ENCODE peak calls at places on chromosome 15, in ten cellular contexts. Q is neural progenitor cell, M is SK-N-SH, S is PC-3, I is hepatocyte, T is GM23338, C is osteoblast, J is Karpas-422, D is PC-9, U is OCI-LY7. N is an unnamed sample. For H4K20me1, the result is how much of the 10 kb centered on the place peaks cover.

GRCh38 chr15:83709246-83709645 is 55.3 kb downstream of the ADAMTSL3 start:
- DNase-seq in Q (no peak), M (no peak), S (peak), I (no peak), T (no peak), C (peak), J (no peak), D (no peak), U (no peak), N (peak)

GRCh38 chr15:80588801-80589200 is 106.3 kb upstream of the ABHD17C start:
- DNase-seq in Q (no peak), M (no peak), S (peak), I (peak), T (no peak), C (peak), J (no peak), D (peak), U (no peak), N (peak)

GRCh38 chr15:99564221-99565030 is 1.4 kb upstream of the MEF2A start:
- DNase-seq in Q (peak), M (no peak), S (no peak), I (peak), T (no peak), C (peak), J (peak), D (peak), U (peak), N (no peak)

GRCh38 chr15:42133892-42134502 is 22.4 kb downstream of the PLA2G4F start:
- DNase-seq in Q (peak), M (peak), S (peak), I (peak), T (peak), C (peak), J (peak), D (peak), U (peak), N (peak)

GRCh38 chr15:98413973-98414546 is 234.3 kb upstream of the IGF1R start:
- DNase-seq in Q (no peak), M (no peak), S (no peak), I (no peak), T (no peak), C (no peak), J (no peak), D (no peak), U (no peak), N (no peak)

GRCh38 chr15:81184188-81184587 is 12.5 kb upstream of the IL16 start:
- DNase-seq in Q (no peak), M (no peak), S (no peak), I (no peak), T (no peak), C (no peak), J (no peak), D (no peak), U (no peak), N (no peak)

GRCh38 chr15:25136119-25136518 is 181.3 kb downstream of the SNRPN start:
- DNase-seq in Q (peak), M (peak), S (no peak), I (no peak), T (peak), C (no peak), J (peak), D (no peak), U (peak), N (no peak)

GRCh38 chr15:96171842-96172241 is 158.7 kb upstream of the NR2F2 start:
- DNase-seq in Q (peak), M (no peak), S (no peak), I (peak), T (peak), C (no peak), J (no peak), D (peak), U (no peak), N (peak)

GRCh38 chr15:98580577-98580976 is 67.8 kb upstream of the IGF1R start:
- DNase-seq in Q (peak), M (no peak), S (no peak), I (no peak), T (peak), C (no peak), J (no peak), D (no peak), U (no peak), N (no peak)

GRCh38 chr15:80744411-80744810 is 34.8 kb upstream of the CEMIP start:
- DNase-seq in Q (peak), M (no peak), S (no peak), I (no peak), T (peak), C (no peak), J (no peak), D (no peak), U (no peak), N (no peak)

GRCh38 chr15:101044625-101045235 is 125.6 kb downstream of the LRRK1 start:
- DNase-seq in Q (no peak), M (no peak), S (no peak), I (no peak), T (no peak), C (peak), J (no peak), D (no peak), U (no peak), N (no peak)

GRCh38 chr15:78088773-78089080 is 3.6 kb upstream of the SH2D7 start:
- DNase-seq in Q (no peak), M (no peak), S (no peak), I (no peak), T (no peak), C (no peak), J (no peak), D (no peak), U (no peak), N (no peak)

GRCh38 chr15:41180206-41180789 is 50.3 kb downstream of the EXD1 start:
- DNase-seq in Q (peak), M (no peak), S (peak), I (no peak), T (no peak), C (no peak), J (no peak), D (no peak), U (no peak), N (no peak)

GRCh38 chr15:95929232-95929846 is 401.2 kb upstream of the NR2F2 start:
- DNase-seq in Q (no peak), M (no peak), S (no peak), I (no peak), T (no peak), C (no peak), J (no peak), D (no peak), U (no peak), N (peak)

GRCh38 chr15:63134245-63134644 is 12.6 kb downstream of the LACTB start:
- DNase-seq in Q (no peak), M (no peak), S (no peak), I (no peak), T (peak), C (no peak), J (no peak), D (no peak), U (no peak), N (no peak)

GRCh38 chr15:31297880-31298456 is 28.7 kb upstream of the KLF13 start:
- DNase-seq in Q (no peak), M (no peak), S (peak), I (peak), T (no peak), C (peak), J (no peak), D (no peak), U (no peak), N (no peak)

GRCh38 chr15:76996526-76997401 is 1.8 kb downstream of the PSTPIP1 start:
- DNase-seq in Q (no peak), M (peak), S (peak), I (no peak), T (no peak), C (peak), J (no peak), D (no peak), U (no peak), N (no peak)

GRCh38 chr15:24848050-24848449 is 106.7 kb upstream of the SNRPN start:
- DNase-seq in Q (peak), M (peak), S (peak), I (peak), T (peak), C (peak), J (no peak), D (no peak), U (no peak), N (no peak)

GRCh38 chr15:72369964-72370363 is 5.8 kb downstream of the HEXA start:
- DNase-seq in Q (no peak), M (no peak), S (no peak), I (no peak), T (no peak), C (no peak), J (no peak), D (no peak), U (no peak), N (peak)

GRCh38 chr15:48447058-48447457 is 115.8 kb downstream of the DUT start:
- DNase-seq in Q (no peak), M (no peak), S (peak), I (no peak), T (no peak), C (no peak), J (peak), D (no peak), U (no peak), N (peak)

GRCh38 chr15:84604804-84605203 is 4.0 kb downstream of the ZSCAN2 start:
- DNase-seq in Q (no peak), M (no peak), S (no peak), I (no peak), T (no peak), C (no peak), J (no peak), D (no peak), U (no peak), N (no peak)

GRCh38 chr15:75928680-75929608 is 25.3 kb downstream of the FBXO22 start:
- DNase-seq in Q (peak), M (peak), S (peak), I (peak), T (peak), C (no peak), J (peak), D (no peak), U (peak), N (no peak)

GRCh38 chr15:86919581-86919980 is 839.9 kb downstream of the AGBL1 start:
- DNase-seq in Q (no peak), M (no peak), S (no peak), I (no peak), T (no peak), C (peak), J (no peak), D (no peak), U (no peak), N (no peak)

GRCh38 chr15:72983812-72984211 is 68.5 kb upstream of the NEO1 start:
- DNase-seq in Q (no peak), M (no peak), S (no peak), I (no peak), T (no peak), C (no peak), J (no peak), D (no peak), U (no peak), N (no peak)

GRCh38 chr15:101362359-101362758 is 67.3 kb upstream of the SNRPA1 start:
- DNase-seq in Q (no peak), M (no peak), S (no peak), I (no peak), T (no peak), C (peak), J (no peak), D (no peak), U (no peak), N (no peak)

GRCh38 chr15:76169792-76170425 is 110.1 kb downstream of the TMEM266 start:
- DNase-seq in Q (no peak), M (no peak), S (no peak), I (no peak), T (no peak), C (peak), J (no peak), D (no peak), U (no peak), N (no peak)

GRCh38 chr15:63234479-63234878 is 42.9 kb upstream of the APH1B start:
- DNase-seq in Q (no peak), M (no peak), S (peak), I (peak), T (peak), C (no peak), J (no peak), D (no peak), U (no peak), N (peak)

GRCh38 chr15:34436126-34436955 is 1.3 kb downstream of the GOLGA8A start:
- DNase-seq in Q (peak), M (peak), S (peak), I (no peak), T (peak), C (peak), J (no peak), D (peak), U (no peak), N (no peak)

GRCh38 chr15:60721706-60722105 is 242.8 kb upstream of the ICE2 start:
- DNase-seq in Q (no peak), M (no peak), S (no peak), I (peak), T (no peak), C (peak), J (peak), D (no peak), U (no peak), N (peak)

GRCh38 chr15:98905981-98906711 is 101.4 kb downstream of the PGPEP1L start:
- DNase-seq in Q (no peak), M (no peak), S (peak), I (no peak), T (no peak), C (no peak), J (no peak), D (no peak), U (no peak), N (peak)

GRCh38 chr15:38377547-38378161 is 76.3 kb upstream of the FAM98B start:
- DNase-seq in Q (no peak), M (no peak), S (no peak), I (no peak), T (no peak), C (peak), J (no peak), D (no peak), U (no peak), N (no peak)

GRCh38 chr15:70857547-70858265 is 3.7 kb upstream of the LARP6 start:
- DNase-seq in Q (no peak), M (no peak), S (no peak), I (no peak), T (no peak), C (peak), J (no peak), D (no peak), U (no peak), N (no peak)

GRCh38 chr15:61835029-61835428 is 225.2 kb downstream of the VPS13C start:
- DNase-seq in Q (no peak), M (peak), S (no peak), I (no peak), T (no peak), C (no peak), J (no peak), D (no peak), U (no peak), N (no peak)

GRCh38 chr15:57605491-57605890 is 13.8 kb downstream of the MYZAP start:
- DNase-seq in Q (no peak), M (no peak), S (no peak), I (no peak), T (no peak), C (no peak), J (no peak), D (no peak), U (no peak), N (no peak)

DNA sequence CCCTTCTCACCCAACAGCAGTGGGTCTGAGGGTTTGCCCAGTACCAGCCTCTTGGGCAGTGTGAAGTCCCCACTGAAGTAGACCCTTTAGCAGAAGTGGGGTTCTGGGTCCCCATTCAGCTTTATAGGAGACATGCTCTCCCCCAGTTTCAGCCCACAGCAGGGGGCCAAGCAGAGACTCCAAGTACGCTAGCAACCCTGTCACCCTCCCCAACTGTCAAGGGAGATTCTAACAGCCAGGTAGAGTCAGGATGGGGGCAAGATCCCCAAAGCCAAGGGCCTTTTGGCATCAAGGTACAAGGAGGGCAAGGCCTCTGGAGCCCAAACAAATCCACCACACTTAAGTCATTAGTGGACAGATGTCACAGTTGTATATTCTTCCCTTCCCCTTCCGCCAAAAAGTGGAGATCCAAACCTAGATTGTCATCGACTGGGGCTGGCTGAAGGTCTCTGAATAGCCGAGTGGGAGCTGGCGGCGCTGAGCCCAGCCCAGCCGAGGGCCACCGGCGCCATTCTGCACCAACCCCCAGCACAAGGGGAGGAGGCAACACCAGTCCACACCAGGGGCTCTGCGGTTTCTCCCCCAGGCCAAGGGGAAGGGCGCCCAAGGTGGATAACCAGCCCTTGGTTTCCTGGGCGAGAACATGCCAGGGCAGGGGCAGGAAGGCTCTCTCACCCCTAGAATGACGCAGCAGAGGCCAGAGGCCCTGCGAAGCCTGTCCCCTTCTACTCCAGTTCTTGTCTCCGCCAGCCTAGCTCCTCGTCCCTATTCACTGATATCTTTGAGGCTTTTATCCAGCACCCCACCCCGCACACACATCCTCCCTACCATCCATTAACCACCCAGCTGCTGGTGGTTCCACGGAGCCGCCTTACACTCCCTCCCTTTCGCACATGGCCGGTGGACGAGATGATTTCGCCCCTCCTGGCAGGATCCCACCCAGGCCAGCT is 1.5 kb downstream of the RBPMS2 start:
- DNase-seq in Q (no peak), M (peak), S (no peak), I (no peak), T (no peak), C (peak), J (no peak), D (no peak), U (no peak), N (no peak)
- H3K4me3 ChIP-seq in Q (peak), M (peak), S (no peak), I (no peak), T (peak), C (peak), J (no peak), D (no peak), U (no peak), N (no peak)

GRCh38 chr15:43775411-43775965 is 1.3 kb downstream of the ELL3 start:
- DNase-seq in Q (peak), M (peak), S (peak), I (peak), T (peak), C (peak), J (peak), D (peak), U (peak), N (peak)
- H4K20me1 ChIP-seq in Q (under half), M (under half), S (under half), I (under half), T (under half), C (under half), J (under half), D (under half), U (under half), N (under half)

DNA sequence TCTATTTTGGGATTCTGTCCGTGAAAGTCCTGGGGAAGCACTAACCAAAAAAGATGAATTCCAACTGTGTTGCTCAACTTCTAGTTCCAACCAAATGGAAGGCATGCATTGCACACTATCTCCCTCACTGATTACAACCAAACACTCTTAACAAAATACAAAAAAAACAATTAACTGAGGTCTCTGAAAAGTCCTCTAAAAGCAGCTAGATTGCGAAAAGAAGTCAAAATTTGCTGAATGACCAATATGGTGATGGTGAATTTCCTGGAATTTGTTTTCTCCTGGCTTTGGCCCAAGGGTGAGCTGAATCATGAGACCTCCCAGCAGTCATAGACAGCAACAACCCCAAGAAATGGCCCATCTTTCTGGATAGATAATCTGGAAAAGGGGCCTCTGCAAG is 28.3 kb downstream of the CYP19A1 start:
- DNase-seq in Q (no peak), M (no peak), S (no peak), I (no peak), T (no peak), C (no peak), J (no peak), D (no peak), U (no peak), N (no peak)
- H3K27ac ChIP-seq in Q (no peak), M (no peak), S (no peak), I (no peak), T (no peak), C (peak), J (no peak), D (no peak), U (no peak), N (no peak)

DNA sequence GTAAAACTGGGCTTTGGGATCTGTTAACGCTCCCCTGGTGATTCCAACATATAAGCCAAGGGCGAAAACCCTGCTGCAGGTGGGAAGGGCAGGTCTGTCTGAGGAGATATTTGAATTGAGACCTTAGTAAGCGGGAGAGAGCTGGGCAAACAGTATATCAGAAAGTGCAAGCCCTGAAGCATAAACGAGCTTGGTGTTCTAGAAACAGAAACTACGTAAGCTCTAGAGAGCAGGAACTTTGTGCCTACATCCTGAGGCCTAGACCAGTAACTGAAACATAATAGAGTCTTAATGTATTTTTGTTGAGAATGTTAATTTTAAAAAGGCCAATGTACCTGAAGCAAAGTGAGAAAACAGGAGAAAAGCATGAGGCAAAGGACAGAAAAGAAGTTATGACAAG is 62.9 kb upstream of the FSIP1 start:
- DNase-seq in Q (no peak), M (no peak), S (no peak), I (no peak), T (no peak), C (no peak), J (no peak), D (no peak), U (no peak), N (no peak)
- H3K4me3 ChIP-seq in Q (no peak), M (no peak), S (no peak), I (no peak), T (no peak), C (no peak), J (no peak), D (no peak), U (no peak), N (no peak)

GRCh38 chr15:93028632-93029612 is 60.1 kb downstream of the RGMA start:
- DNase-seq in Q (no peak), M (no peak), S (peak), I (peak), T (no peak), C (peak), J (no peak), D (no peak), U (no peak), N (peak)

GRCh38 chr15:93026359-93026758 is 62.7 kb downstream of the RGMA start:
- DNase-seq in Q (no peak), M (no peak), S (no peak), I (no peak), T (no peak), C (no peak), J (no peak), D (no peak), U (no peak), N (no peak)

GRCh38 chr15:93027413-93027812 is 61.6 kb downstream of the RGMA start:
- DNase-seq in Q (no peak), M (no peak), S (no peak), I (no peak), T (no peak), C (peak), J (no peak), D (no peak), U (no peak), N (no peak)

GRCh38 chr15:93029613-93030429 is 59.2 kb downstream of the RGMA start:
- DNase-seq in Q (no peak), M (no peak), S (peak), I (peak), T (no peak), C (peak), J (no peak), D (no peak), U (no peak), N (peak)

DNA sequence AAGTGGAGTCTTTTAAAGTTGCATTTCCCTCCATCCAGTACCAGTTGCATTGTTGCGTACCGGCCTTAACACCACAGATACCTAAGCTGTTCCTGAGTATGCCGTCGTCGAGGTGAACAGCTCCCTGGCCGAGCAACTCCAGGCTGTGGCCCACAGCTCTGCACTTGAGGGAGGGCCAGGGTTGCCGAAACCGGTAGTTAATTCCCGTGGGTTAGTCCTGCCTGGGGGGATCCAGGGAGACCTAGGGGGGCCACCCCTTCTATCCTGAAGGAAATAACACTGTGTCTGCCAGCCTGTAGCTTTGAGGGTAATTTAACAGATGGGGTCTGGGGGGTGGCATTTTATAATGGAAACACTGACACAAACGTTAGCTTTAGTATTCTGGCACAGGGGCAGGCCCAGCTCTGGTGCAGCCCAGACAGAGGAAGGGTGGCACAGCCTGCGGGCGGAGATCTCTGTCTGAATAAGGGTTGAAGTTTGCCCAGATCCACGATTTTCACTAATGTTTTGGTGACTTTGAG is 60.8 kb downstream of the RGMA start:
- DNase-seq in Q (no peak), M (no peak), S (no peak), I (no peak), T (no peak), C (peak), J (no peak), D (no peak), U (no peak), N (no peak)
- H4K20me1 ChIP-seq in Q (under half), M (under half), S (under half), I (under half), T (under half), C (half or more), J (under half), D (under half), U (under half), N (under half)

N was measured in mammary epithelial cell.